ENCODE peak calls at places on chromosomes 13 and 19, in four cellular contexts. One of them, this sample, is unnamed.

GRCh38 chr19:11813801-11814706 is at the start of gene ZNF440:
- DNase-seq in A549: no peak
- DNase-seq in upper lobe of left lung: peak
- DNase-seq in endothelial cell: no peak
- DNase-seq in this sample: peak

GRCh38 chr19:42246143-42246868 is 3.9 kb upstream of the GSK3A start:
- DNase-seq in A549: peak
- DNase-seq in upper lobe of left lung: no peak
- DNase-seq in endothelial cell: peak
- DNase-seq in this sample: no peak

GRCh38 chr13:20713751-20714150 is 10.3 kb downstream of the IL17D start:
- DNase-seq in A549: no peak
- DNase-seq in upper lobe of left lung: peak
- DNase-seq in endothelial cell: no peak
- DNase-seq in this sample: no peak

GRCh38 chr13:51243832-51244231 is 21.6 kb downstream of the FAM124A start:
- DNase-seq in A549: no peak
- DNase-seq in upper lobe of left lung: no peak
- DNase-seq in endothelial cell: no peak
- DNase-seq in this sample: no peak

GRCh38 chr13:90254437-90254836 is 1093.0 kb upstream of the MIR17HG start:
- DNase-seq in A549: no peak
- DNase-seq in upper lobe of left lung: no peak
- DNase-seq in endothelial cell: no peak
- DNase-seq in this sample: no peak

GRCh38 chr13:60135344-60135743 is 28.4 kb downstream of the DIAPH3 start:
- DNase-seq in A549: no peak
- DNase-seq in upper lobe of left lung: no peak
- DNase-seq in endothelial cell: no peak
- DNase-seq in this sample: no peak

GRCh38 chr13:20332361-20333096 is 100.4 kb upstream of the GJB6 start:
- DNase-seq in A549: no peak
- DNase-seq in upper lobe of left lung: no peak
- DNase-seq in endothelial cell: no peak
- DNase-seq in this sample: no peak

GRCh38 chr13:51539887-51540286 is 44.4 kb upstream of the WDFY2 start:
- DNase-seq in A549: no peak
- DNase-seq in upper lobe of left lung: no peak
- DNase-seq in endothelial cell: no peak
- DNase-seq in this sample: no peak

GRCh38 chr13:51959773-51960172 is 51.5 kb downstream of the ATP7B start:
- DNase-seq in A549: no peak
- DNase-seq in upper lobe of left lung: no peak
- DNase-seq in endothelial cell: no peak
- DNase-seq in this sample: no peak

GRCh38 chr19:46786236-46787039 is 2.0 kb downstream of the SLC1A5 start:
- DNase-seq in A549: peak
- DNase-seq in upper lobe of left lung: peak
- DNase-seq in endothelial cell: peak
- DNase-seq in this sample: peak

GRCh38 chr13:44243198-44243852 is 130.3 kb upstream of the SERP2 start:
- DNase-seq in A549: no peak
- DNase-seq in upper lobe of left lung: no peak
- DNase-seq in endothelial cell: peak
- DNase-seq in this sample: no peak
- TF ChIP-seq CTCF in A549: no peak
- TF ChIP-seq CTCF in upper lobe of left lung: peak
- TF ChIP-seq CTCF in endothelial cell: peak
- TF ChIP-seq CTCF in this sample: no peak

GRCh38 chr19:48568345-48568886 is 16.4 kb downstream of the SULT2B1 start:
- DNase-seq in A549: peak
- DNase-seq in upper lobe of left lung: peak
- DNase-seq in endothelial cell: no peak
- DNase-seq in this sample: peak
- TF ChIP-seq CTCF in A549: no peak
- TF ChIP-seq CTCF in upper lobe of left lung: no peak
- TF ChIP-seq CTCF in endothelial cell: no peak
- TF ChIP-seq CTCF in this sample: no peak

DNA sequence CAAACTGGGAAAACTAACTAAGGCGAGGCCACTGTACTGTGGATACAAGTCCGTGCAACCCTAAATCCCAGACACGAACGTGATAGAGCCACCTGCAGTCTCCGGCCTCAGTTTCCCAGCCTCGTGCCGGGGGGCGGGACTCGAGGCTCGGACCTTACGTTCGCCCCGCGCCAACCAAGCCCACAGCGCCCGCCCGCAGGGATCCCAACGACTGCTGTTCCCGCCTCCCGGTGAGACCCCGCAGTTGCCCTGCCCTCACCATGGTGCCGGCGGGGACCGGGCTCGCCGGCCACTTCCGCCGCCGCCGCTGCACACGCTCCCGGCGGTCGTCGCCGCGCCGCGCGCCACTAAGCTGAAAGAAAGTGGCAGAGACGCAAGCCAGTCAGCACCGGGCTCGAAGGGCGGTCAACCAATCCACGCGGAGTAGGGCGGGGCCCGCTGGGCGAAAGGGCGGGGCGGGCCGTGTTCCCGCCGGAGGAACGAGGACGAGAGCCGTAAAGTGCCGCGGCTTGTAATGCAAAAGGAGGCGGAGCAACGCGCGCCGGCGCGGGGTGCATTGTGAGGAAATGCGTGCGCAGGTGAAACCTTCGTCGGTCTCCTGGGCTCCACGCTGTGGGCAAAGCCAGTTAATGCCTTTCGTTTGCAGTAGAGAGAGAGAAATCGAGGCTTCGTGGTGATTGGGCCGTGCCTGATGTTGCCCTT is at the start of gene LSM4:
- DNase-seq in A549: peak
- DNase-seq in upper lobe of left lung: peak
- DNase-seq in endothelial cell: peak
- DNase-seq in this sample: peak
- TF ChIP-seq CTCF in A549: no peak
- TF ChIP-seq CTCF in upper lobe of left lung: peak
- TF ChIP-seq CTCF in endothelial cell: no peak
- TF ChIP-seq CTCF in this sample: no peak

GRCh38 chr13:110109910-110110309 is 197.0 kb downstream of the COL4A1 start:
- DNase-seq in A549: no peak
- DNase-seq in upper lobe of left lung: peak
- DNase-seq in endothelial cell: no peak
- DNase-seq in this sample: no peak

GRCh38 chr13:110109140-110109783 is 197.7 kb downstream of the COL4A1 start:
- DNase-seq in A549: no peak
- DNase-seq in upper lobe of left lung: no peak
- DNase-seq in endothelial cell: no peak
- DNase-seq in this sample: no peak

GRCh38 chr13:110108348-110109139 is 198.4 kb downstream of the COL4A1 start:
- DNase-seq in A549: peak
- DNase-seq in upper lobe of left lung: peak
- DNase-seq in endothelial cell: peak
- DNase-seq in this sample: peak

GRCh38 chr13:110106726-110107125 is 200.2 kb downstream of the COL4A1 start:
- DNase-seq in A549: no peak
- DNase-seq in upper lobe of left lung: no peak
- DNase-seq in endothelial cell: no peak
- DNase-seq in this sample: no peak

GRCh38 chr13:110107568-110108347 is 199.2 kb downstream of the COL4A1 start:
- DNase-seq in A549: no peak
- DNase-seq in upper lobe of left lung: no peak
- DNase-seq in endothelial cell: peak
- DNase-seq in this sample: peak
- TF ChIP-seq CTCF in A549: no peak
- TF ChIP-seq CTCF in upper lobe of left lung: no peak
- TF ChIP-seq CTCF in endothelial cell: peak
- TF ChIP-seq CTCF in this sample: no peak

GRCh38 chr19:10565567-10566407 is at the start of gene KRI1:
- DNase-seq in A549: peak
- DNase-seq in upper lobe of left lung: peak
- DNase-seq in endothelial cell: peak
- DNase-seq in this sample: peak
- TF ChIP-seq CTCF in A549: no peak
- TF ChIP-seq CTCF in upper lobe of left lung: peak
- TF ChIP-seq CTCF in endothelial cell: peak
- TF ChIP-seq CTCF in this sample: peak

DNA sequence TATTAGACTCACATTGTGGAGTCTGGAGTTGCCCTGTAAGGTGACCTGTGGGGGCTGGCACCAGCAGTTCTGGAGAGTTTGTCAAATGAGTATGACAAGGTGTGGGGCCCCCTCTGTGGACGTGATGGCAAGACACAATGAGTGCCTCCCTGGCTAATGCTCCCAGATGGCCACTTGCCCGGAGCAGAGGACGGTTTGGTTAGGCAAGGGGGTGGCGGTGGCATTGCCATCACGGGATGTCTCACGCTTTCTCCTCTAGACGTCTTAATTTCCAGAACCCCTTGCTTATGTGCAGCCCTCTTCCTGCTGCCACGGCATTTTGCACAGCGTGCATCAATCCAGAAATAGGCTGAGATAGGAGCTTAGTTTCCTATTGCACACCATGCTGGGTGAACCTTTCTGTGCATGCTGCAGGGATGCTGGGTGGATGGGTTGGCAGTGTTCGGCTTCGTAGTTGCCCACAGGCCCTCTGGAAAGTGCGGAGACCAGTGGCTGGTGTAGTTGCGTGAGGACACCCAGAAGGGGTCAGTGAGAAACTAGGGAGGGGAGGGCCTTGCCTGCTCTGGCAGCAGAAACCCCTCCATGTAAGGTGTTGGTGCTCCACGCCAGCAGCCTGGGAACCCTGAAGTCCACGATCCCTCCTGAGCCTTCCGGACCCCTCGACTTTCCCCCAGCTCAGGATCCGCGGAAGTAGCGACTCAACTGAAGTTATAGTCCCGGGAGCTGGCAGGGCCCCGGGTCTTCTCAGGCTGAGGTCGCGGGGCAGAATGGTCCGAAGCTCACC is 18.1 kb upstream of the LRP3 start:
- DNase-seq in A549: peak
- DNase-seq in upper lobe of left lung: no peak
- DNase-seq in endothelial cell: no peak
- DNase-seq in this sample: peak
- TF ChIP-seq CTCF in A549: no peak
- TF ChIP-seq CTCF in upper lobe of left lung: no peak
- TF ChIP-seq CTCF in endothelial cell: no peak
- TF ChIP-seq CTCF in this sample: no peak

GRCh38 chr13:75299913-75300862 is 181.8 kb downstream of the TBC1D4 start:
- DNase-seq in A549: no peak
- DNase-seq in upper lobe of left lung: no peak
- DNase-seq in endothelial cell: no peak
- DNase-seq in this sample: no peak
- TF ChIP-seq CTCF in A549: no peak
- TF ChIP-seq CTCF in upper lobe of left lung: no peak
- TF ChIP-seq CTCF in endothelial cell: no peak
- TF ChIP-seq CTCF in this sample: no peak

DNA sequence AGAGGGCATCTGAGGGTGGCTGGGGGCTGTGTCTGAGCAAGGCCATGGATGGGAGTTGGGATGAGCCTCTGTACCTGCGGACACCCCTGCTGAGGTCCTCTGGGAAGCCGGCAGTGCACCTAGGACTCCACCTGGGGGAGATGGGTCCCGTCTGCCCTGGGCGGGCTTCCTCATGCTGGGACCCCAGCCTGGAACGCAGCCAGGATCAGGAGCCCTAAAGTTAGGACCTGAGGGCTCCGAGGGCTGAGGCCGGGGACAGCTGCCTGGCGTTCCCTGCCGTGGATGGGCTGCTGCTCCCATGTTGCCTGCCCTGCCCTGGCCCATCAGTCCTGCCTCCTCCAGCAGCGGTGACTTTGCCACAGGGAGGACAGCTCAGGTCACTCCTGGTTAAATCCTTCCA is 26.1 kb downstream of the CRTC1 start:
- DNase-seq in A549: no peak
- DNase-seq in upper lobe of left lung: no peak
- DNase-seq in endothelial cell: no peak
- DNase-seq in this sample: no peak
- TF ChIP-seq CTCF in A549: no peak
- TF ChIP-seq CTCF in upper lobe of left lung: no peak
- TF ChIP-seq CTCF in endothelial cell: no peak
- TF ChIP-seq CTCF in this sample: no peak

GRCh38 chr13:43894438-43894837 is 14.7 kb downstream of the LACC1 start:
- DNase-seq in A549: no peak
- DNase-seq in upper lobe of left lung: no peak
- DNase-seq in endothelial cell: no peak
- DNase-seq in this sample: no peak
- TF ChIP-seq CTCF in A549: peak
- TF ChIP-seq CTCF in upper lobe of left lung: no peak
- TF ChIP-seq CTCF in endothelial cell: peak
- TF ChIP-seq CTCF in this sample: peak

GRCh38 chr19:54391589-54392061 is 23.6 kb upstream of the TTYH1 start:
- DNase-seq in A549: no peak
- DNase-seq in upper lobe of left lung: no peak
- DNase-seq in endothelial cell: no peak
- DNase-seq in this sample: no peak

GRCh38 chr19:54392078-54392477 is 23.2 kb upstream of the TTYH1 start:
- DNase-seq in A549: no peak
- DNase-seq in upper lobe of left lung: no peak
- DNase-seq in endothelial cell: no peak
- DNase-seq in this sample: no peak

GRCh38 chr19:54389556-54389955 is 24.8 kb upstream of the LAIR1 start:
- DNase-seq in A549: no peak
- DNase-seq in upper lobe of left lung: no peak
- DNase-seq in endothelial cell: no peak
- DNase-seq in this sample: no peak

GRCh38 chr19:54388803-54389144 is 24.0 kb upstream of the LAIR1 start:
- DNase-seq in A549: no peak
- DNase-seq in upper lobe of left lung: no peak
- DNase-seq in endothelial cell: no peak
- DNase-seq in this sample: no peak

GRCh38 chr19:54390942-54391577 is 24.2 kb upstream of the TTYH1 start:
- DNase-seq in A549: no peak
- DNase-seq in upper lobe of left lung: no peak
- DNase-seq in endothelial cell: peak
- DNase-seq in this sample: peak
- TF ChIP-seq CTCF in A549: peak
- TF ChIP-seq CTCF in upper lobe of left lung: peak
- TF ChIP-seq CTCF in endothelial cell: peak
- TF ChIP-seq CTCF in this sample: peak